ENCODE peak calls at places on chromosome 14, in ten cellular contexts. One of them, this sample, is unnamed.

GRCh38 chr14:20671597-20672283 is 12.6 kb upstream of the RNASE4 start:
- DNase-seq in uterus: no peak
- DNase-seq in WTC11: no peak
- DNase-seq in AG09309: no peak
- DNase-seq in nephron progenitor cell: no peak
- DNase-seq in psoas muscle: no peak
- DNase-seq in breast epithelium: no peak
- DNase-seq in epithelial cell of esophagus: no peak
- DNase-seq in testis: no peak
- DNase-seq in hepatocyte: no peak
- DNase-seq in this sample: no peak

GRCh38 chr14:48731260-48731659 is 854.9 kb downstream of the RPS29 start:
- DNase-seq in uterus: no peak
- DNase-seq in WTC11: no peak
- DNase-seq in AG09309: no peak
- DNase-seq in nephron progenitor cell: no peak
- DNase-seq in psoas muscle: no peak
- DNase-seq in breast epithelium: no peak
- DNase-seq in epithelial cell of esophagus: peak; percentile 10
- DNase-seq in testis: no peak
- DNase-seq in hepatocyte: no peak
- DNase-seq in this sample: no peak

GRCh38 chr14:51614707-51615106 is 37.0 kb upstream of the FRMD6 start:
- DNase-seq in uterus: no peak
- DNase-seq in WTC11: no peak
- DNase-seq in AG09309: peak; percentile 40
- DNase-seq in nephron progenitor cell: no peak
- DNase-seq in psoas muscle: no peak
- DNase-seq in breast epithelium: no peak
- DNase-seq in epithelial cell of esophagus: no peak
- DNase-seq in testis: no peak
- DNase-seq in hepatocyte: no peak
- DNase-seq in this sample: no peak

GRCh38 chr14:57833304-57833703 is 32.6 kb downstream of the SLC35F4 start:
- DNase-seq in uterus: peak; percentile 37
- DNase-seq in WTC11: no peak
- DNase-seq in AG09309: peak; percentile 87
- DNase-seq in nephron progenitor cell: no peak
- DNase-seq in psoas muscle: peak; percentile 32
- DNase-seq in breast epithelium: no peak
- DNase-seq in epithelial cell of esophagus: peak; percentile 98
- DNase-seq in testis: no peak
- DNase-seq in hepatocyte: peak; percentile 25
- DNase-seq in this sample: no peak

GRCh38 chr14:77580964-77581505 is 35.4 kb downstream of the SPTLC2 start:
- DNase-seq in uterus: no peak
- DNase-seq in WTC11: no peak
- DNase-seq in AG09309: peak; percentile 56
- DNase-seq in nephron progenitor cell: no peak
- DNase-seq in psoas muscle: no peak
- DNase-seq in breast epithelium: no peak
- DNase-seq in epithelial cell of esophagus: no peak
- DNase-seq in testis: no peak
- DNase-seq in hepatocyte: peak; percentile 21
- DNase-seq in this sample: no peak

GRCh38 chr14:93319958-93320357 is 12.9 kb downstream of the BTBD7 start:
- DNase-seq in uterus: no peak
- DNase-seq in WTC11: no peak
- DNase-seq in AG09309: no peak
- DNase-seq in nephron progenitor cell: no peak
- DNase-seq in psoas muscle: no peak
- DNase-seq in breast epithelium: no peak
- DNase-seq in epithelial cell of esophagus: no peak
- DNase-seq in testis: no peak
- DNase-seq in hepatocyte: no peak
- DNase-seq in this sample: no peak

GRCh38 chr14:66509874-66510273 is 1.9 kb downstream of the GPHN start:
- DNase-seq in uterus: no peak
- DNase-seq in WTC11: no peak
- DNase-seq in AG09309: no peak
- DNase-seq in nephron progenitor cell: no peak
- DNase-seq in psoas muscle: no peak
- DNase-seq in breast epithelium: no peak
- DNase-seq in epithelial cell of esophagus: peak; percentile 15
- DNase-seq in testis: no peak
- DNase-seq in hepatocyte: no peak
- DNase-seq in this sample: no peak

GRCh38 chr14:75279153-75279738 is 618 bp downstream of the FOS start:
- DNase-seq in uterus: peak; percentile 72
- DNase-seq in WTC11: peak; percentile 38
- DNase-seq in AG09309: no peak
- DNase-seq in nephron progenitor cell: peak; percentile 54
- DNase-seq in psoas muscle: peak; percentile 64
- DNase-seq in breast epithelium: no peak
- DNase-seq in epithelial cell of esophagus: no peak
- DNase-seq in testis: peak; percentile 94
- DNase-seq in hepatocyte: peak; percentile 57
- DNase-seq in this sample: no peak

GRCh38 chr14:68368850-68369249 is 424.0 kb downstream of the ZFP36L1 start:
- DNase-seq in uterus: no peak
- DNase-seq in WTC11: no peak
- DNase-seq in AG09309: no peak
- DNase-seq in nephron progenitor cell: no peak
- DNase-seq in psoas muscle: no peak
- DNase-seq in breast epithelium: no peak
- DNase-seq in epithelial cell of esophagus: no peak
- DNase-seq in testis: no peak
- DNase-seq in hepatocyte: no peak
- DNase-seq in this sample: no peak

GRCh38 chr14:73058923-73059311 is 583 bp downstream of the RBM25 start:
- DNase-seq in uterus: no peak
- DNase-seq in WTC11: peak; percentile 18
- DNase-seq in AG09309: no peak
- DNase-seq in nephron progenitor cell: peak; percentile 35
- DNase-seq in psoas muscle: no peak
- DNase-seq in breast epithelium: no peak
- DNase-seq in epithelial cell of esophagus: peak; percentile 32
- DNase-seq in testis: peak; percentile 50
- DNase-seq in hepatocyte: peak; percentile 49
- DNase-seq in this sample: peak; percentile 67

GRCh38 chr14:73055251-73055650 is 3.1 kb upstream of the RBM25 start:
- DNase-seq in uterus: no peak
- DNase-seq in WTC11: no peak
- DNase-seq in AG09309: no peak
- DNase-seq in nephron progenitor cell: no peak
- DNase-seq in psoas muscle: no peak
- DNase-seq in breast epithelium: no peak
- DNase-seq in epithelial cell of esophagus: no peak
- DNase-seq in testis: no peak
- DNase-seq in hepatocyte: no peak
- DNase-seq in this sample: no peak

GRCh38 chr14:73059326-73059725 is 992 bp downstream of the RBM25 start:
- DNase-seq in uterus: no peak
- DNase-seq in WTC11: no peak
- DNase-seq in AG09309: no peak
- DNase-seq in nephron progenitor cell: no peak
- DNase-seq in psoas muscle: no peak
- DNase-seq in breast epithelium: no peak
- DNase-seq in epithelial cell of esophagus: peak; percentile 18
- DNase-seq in testis: no peak
- DNase-seq in hepatocyte: peak; percentile 51
- DNase-seq in this sample: no peak

GRCh38 chr14:73057939-73058223 is 453 bp upstream of the RBM25 start:
- DNase-seq in uterus: no peak
- DNase-seq in WTC11: no peak
- DNase-seq in AG09309: no peak
- DNase-seq in nephron progenitor cell: no peak
- DNase-seq in psoas muscle: no peak
- DNase-seq in breast epithelium: no peak
- DNase-seq in epithelial cell of esophagus: no peak
- DNase-seq in testis: no peak
- DNase-seq in hepatocyte: no peak
- DNase-seq in this sample: no peak

GRCh38 chr14:73058224-73058922 is at the start of gene RBM25:
- DNase-seq in uterus: peak; percentile 95
- DNase-seq in WTC11: peak; percentile 96
- DNase-seq in AG09309: peak; percentile 97
- DNase-seq in nephron progenitor cell: peak; percentile 93
- DNase-seq in psoas muscle: peak; percentile 94
- DNase-seq in breast epithelium: peak; percentile 94
- DNase-seq in epithelial cell of esophagus: peak; percentile 99
- DNase-seq in testis: peak; percentile 98
- DNase-seq in hepatocyte: peak; percentile 98
- DNase-seq in this sample: peak; percentile 95
- TF ChIP-seq CTCF in uterus: peak; percentile 10
- TF ChIP-seq CTCF in WTC11: no peak
- TF ChIP-seq CTCF in AG09309: no peak
- TF ChIP-seq CTCF in nephron progenitor cell: no peak
- TF ChIP-seq CTCF in psoas muscle: no peak
- TF ChIP-seq CTCF in breast epithelium: no peak
- TF ChIP-seq CTCF in epithelial cell of esophagus: no peak
- TF ChIP-seq CTCF in testis: no peak
- TF ChIP-seq CTCF in hepatocyte: no peak
- TF ChIP-seq CTCF in this sample: no peak

GRCh38 chr14:25132094-25132493 is 82.1 kb upstream of the STXBP6 start:
- DNase-seq in uterus: no peak
- DNase-seq in WTC11: no peak
- DNase-seq in AG09309: no peak
- DNase-seq in nephron progenitor cell: no peak
- DNase-seq in psoas muscle: no peak
- DNase-seq in breast epithelium: no peak
- DNase-seq in epithelial cell of esophagus: no peak
- DNase-seq in testis: no peak
- DNase-seq in hepatocyte: no peak
- DNase-seq in this sample: no peak

GRCh38 chr14:25132734-25133422 is 82.9 kb upstream of the STXBP6 start:
- DNase-seq in uterus: peak; percentile 53
- DNase-seq in WTC11: peak; percentile 76
- DNase-seq in AG09309: no peak
- DNase-seq in nephron progenitor cell: peak; percentile 76
- DNase-seq in psoas muscle: peak; percentile 55
- DNase-seq in breast epithelium: peak; percentile 55
- DNase-seq in epithelial cell of esophagus: peak; percentile 62
- DNase-seq in testis: peak; percentile 81
- DNase-seq in hepatocyte: peak; percentile 90
- DNase-seq in this sample: peak; percentile 75

GRCh38 chr14:25134184-25134583 is 84.2 kb upstream of the STXBP6 start:
- DNase-seq in uterus: no peak
- DNase-seq in WTC11: no peak
- DNase-seq in AG09309: no peak
- DNase-seq in nephron progenitor cell: no peak
- DNase-seq in psoas muscle: no peak
- DNase-seq in breast epithelium: no peak
- DNase-seq in epithelial cell of esophagus: no peak
- DNase-seq in testis: no peak
- DNase-seq in hepatocyte: no peak
- DNase-seq in this sample: no peak

GRCh38 chr14:25140423-25140822 is 90.5 kb upstream of the STXBP6 start:
- DNase-seq in uterus: no peak
- DNase-seq in WTC11: no peak
- DNase-seq in AG09309: no peak
- DNase-seq in nephron progenitor cell: no peak
- DNase-seq in psoas muscle: no peak
- DNase-seq in breast epithelium: no peak
- DNase-seq in epithelial cell of esophagus: no peak
- DNase-seq in testis: no peak
- DNase-seq in hepatocyte: no peak
- DNase-seq in this sample: no peak

GRCh38 chr14:25136811-25137210 is 86.9 kb upstream of the STXBP6 start:
- DNase-seq in uterus: no peak
- DNase-seq in WTC11: peak; percentile 13
- DNase-seq in AG09309: no peak
- DNase-seq in nephron progenitor cell: no peak
- DNase-seq in psoas muscle: no peak
- DNase-seq in breast epithelium: no peak
- DNase-seq in epithelial cell of esophagus: no peak
- DNase-seq in testis: no peak
- DNase-seq in hepatocyte: no peak
- DNase-seq in this sample: no peak
- TF ChIP-seq CTCF in uterus: no peak
- TF ChIP-seq CTCF in WTC11: no peak
- TF ChIP-seq CTCF in AG09309: no peak
- TF ChIP-seq CTCF in nephron progenitor cell: no peak
- TF ChIP-seq CTCF in psoas muscle: no peak
- TF ChIP-seq CTCF in breast epithelium: no peak
- TF ChIP-seq CTCF in epithelial cell of esophagus: no peak
- TF ChIP-seq CTCF in testis: no peak
- TF ChIP-seq CTCF in hepatocyte: no peak
- TF ChIP-seq CTCF in this sample: no peak

GRCh38 chr14:45678163-45678562 is 425.2 kb upstream of the MIS18BP1 start:
- DNase-seq in uterus: no peak
- DNase-seq in WTC11: no peak
- DNase-seq in AG09309: no peak
- DNase-seq in nephron progenitor cell: no peak
- DNase-seq in psoas muscle: no peak
- DNase-seq in breast epithelium: no peak
- DNase-seq in epithelial cell of esophagus: peak; percentile 5
- DNase-seq in testis: no peak
- DNase-seq in hepatocyte: no peak
- DNase-seq in this sample: no peak
- TF ChIP-seq CTCF in uterus: no peak
- TF ChIP-seq CTCF in WTC11: no peak
- TF ChIP-seq CTCF in AG09309: peak; percentile 20
- TF ChIP-seq CTCF in nephron progenitor cell: no peak
- TF ChIP-seq CTCF in psoas muscle: no peak
- TF ChIP-seq CTCF in breast epithelium: no peak
- TF ChIP-seq CTCF in epithelial cell of esophagus: no peak
- TF ChIP-seq CTCF in testis: no peak
- TF ChIP-seq CTCF in hepatocyte: peak; percentile 18
- TF ChIP-seq CTCF in this sample: no peak

GRCh38 chr14:49897965-49898364 is 5.1 kb downstream of the ARF6 start:
- DNase-seq in uterus: no peak
- DNase-seq in WTC11: no peak
- DNase-seq in AG09309: no peak
- DNase-seq in nephron progenitor cell: no peak
- DNase-seq in psoas muscle: no peak
- DNase-seq in breast epithelium: no peak
- DNase-seq in epithelial cell of esophagus: peak; percentile 72
- DNase-seq in testis: no peak
- DNase-seq in hepatocyte: no peak
- DNase-seq in this sample: no peak

GRCh38 chr14:49895480-49895879 is 2.6 kb downstream of the ARF6 start:
- DNase-seq in uterus: no peak
- DNase-seq in WTC11: no peak
- DNase-seq in AG09309: no peak
- DNase-seq in nephron progenitor cell: no peak
- DNase-seq in psoas muscle: no peak
- DNase-seq in breast epithelium: no peak
- DNase-seq in epithelial cell of esophagus: peak; percentile 36
- DNase-seq in testis: no peak
- DNase-seq in hepatocyte: no peak
- DNase-seq in this sample: no peak

GRCh38 chr14:49898485-49898884 is 5.6 kb downstream of the ARF6 start:
- DNase-seq in uterus: no peak
- DNase-seq in WTC11: no peak
- DNase-seq in AG09309: no peak
- DNase-seq in nephron progenitor cell: no peak
- DNase-seq in psoas muscle: no peak
- DNase-seq in breast epithelium: no peak
- DNase-seq in epithelial cell of esophagus: no peak
- DNase-seq in testis: no peak
- DNase-seq in hepatocyte: no peak
- DNase-seq in this sample: no peak

GRCh38 chr14:49897414-49897813 is 4.5 kb downstream of the ARF6 start:
- DNase-seq in uterus: no peak
- DNase-seq in WTC11: no peak
- DNase-seq in AG09309: no peak
- DNase-seq in nephron progenitor cell: no peak
- DNase-seq in psoas muscle: no peak
- DNase-seq in breast epithelium: no peak
- DNase-seq in epithelial cell of esophagus: no peak
- DNase-seq in testis: no peak
- DNase-seq in hepatocyte: no peak
- DNase-seq in this sample: no peak

GRCh38 chr14:49896956-49897355 is 4.1 kb downstream of the ARF6 start:
- DNase-seq in uterus: no peak
- DNase-seq in WTC11: no peak
- DNase-seq in AG09309: no peak
- DNase-seq in nephron progenitor cell: no peak
- DNase-seq in psoas muscle: no peak
- DNase-seq in breast epithelium: no peak
- DNase-seq in epithelial cell of esophagus: no peak
- DNase-seq in testis: no peak
- DNase-seq in hepatocyte: no peak
- DNase-seq in this sample: no peak
- TF ChIP-seq CTCF in uterus: no peak
- TF ChIP-seq CTCF in WTC11: no peak
- TF ChIP-seq CTCF in AG09309: no peak
- TF ChIP-seq CTCF in nephron progenitor cell: no peak
- TF ChIP-seq CTCF in psoas muscle: no peak
- TF ChIP-seq CTCF in breast epithelium: no peak
- TF ChIP-seq CTCF in epithelial cell of esophagus: no peak
- TF ChIP-seq CTCF in testis: no peak
- TF ChIP-seq CTCF in hepatocyte: no peak
- TF ChIP-seq CTCF in this sample: peak; percentile 55